ENCODE peak calls at places on chromosomes 5 and 9, in nine cellular contexts. One of them, this sample, is unnamed.

GRCh38 chr5:150069619-150070276 is 16.6 kb downstream of the CSF1R start:
- DNase-seq in breast epithelium: no peak
- DNase-seq in fibroblast of pulmonary artery: no peak
- DNase-seq in left lobe of liver: no peak
- DNase-seq in thyroid gland: no peak
- DNase-seq in stomach: no peak
- DNase-seq in activated T-cell treated with anti-CD3 and anti-CD28 coated beads for 1 hour: no peak
- DNase-seq in HS-27A: no peak
- DNase-seq in esophagus squamous epithelium: no peak
- DNase-seq in this sample: no peak

GRCh38 chr5:172010278-172010677 is 3.8 kb upstream of the FBXW11 start:
- DNase-seq in breast epithelium: no peak
- DNase-seq in fibroblast of pulmonary artery: peak; percentile 69
- DNase-seq in left lobe of liver: no peak
- DNase-seq in thyroid gland: no peak
- DNase-seq in stomach: no peak
- DNase-seq in activated T-cell treated with anti-CD3 and anti-CD28 coated beads for 1 hour: no peak
- DNase-seq in HS-27A: no peak
- DNase-seq in esophagus squamous epithelium: no peak
- DNase-seq in this sample: no peak

GRCh38 chr9:99980578-99980977 is 74.1 kb downstream of the STX17 start:
- DNase-seq in breast epithelium: no peak
- DNase-seq in fibroblast of pulmonary artery: no peak
- DNase-seq in left lobe of liver: no peak
- DNase-seq in thyroid gland: no peak
- DNase-seq in stomach: no peak
- DNase-seq in activated T-cell treated with anti-CD3 and anti-CD28 coated beads for 1 hour: no peak
- DNase-seq in HS-27A: no peak
- DNase-seq in esophagus squamous epithelium: no peak
- DNase-seq in this sample: no peak

GRCh38 chr9:89815903-89816573 is 211.2 kb downstream of the GADD45G start:
- DNase-seq in breast epithelium: no peak
- DNase-seq in fibroblast of pulmonary artery: no peak
- DNase-seq in left lobe of liver: no peak
- DNase-seq in thyroid gland: no peak
- DNase-seq in stomach: no peak
- DNase-seq in activated T-cell treated with anti-CD3 and anti-CD28 coated beads for 1 hour: no peak
- DNase-seq in HS-27A: no peak
- DNase-seq in esophagus squamous epithelium: no peak
- DNase-seq in this sample: no peak

GRCh38 chr5:173094012-173094661 is 38.0 kb downstream of the CREBRF start:
- DNase-seq in breast epithelium: no peak
- DNase-seq in fibroblast of pulmonary artery: peak; percentile 90
- DNase-seq in left lobe of liver: no peak
- DNase-seq in thyroid gland: no peak
- DNase-seq in stomach: no peak
- DNase-seq in activated T-cell treated with anti-CD3 and anti-CD28 coated beads for 1 hour: no peak
- DNase-seq in HS-27A: peak; percentile 54
- DNase-seq in esophagus squamous epithelium: no peak
- DNase-seq in this sample: no peak

GRCh38 chr5:88690619-88691560 is 192.1 kb downstream of the MEF2C start:
- DNase-seq in breast epithelium: peak; percentile 69
- DNase-seq in fibroblast of pulmonary artery: peak; percentile 67
- DNase-seq in left lobe of liver: peak; percentile 68
- DNase-seq in thyroid gland: peak; percentile 67
- DNase-seq in stomach: peak; percentile 76
- DNase-seq in activated T-cell treated with anti-CD3 and anti-CD28 coated beads for 1 hour: peak; percentile 47
- DNase-seq in HS-27A: no peak
- DNase-seq in esophagus squamous epithelium: no peak
- DNase-seq in this sample: peak; percentile 44

GRCh38 chr5:7852542-7852941 is 1.6 kb upstream of the CFAP90 start:
- DNase-seq in breast epithelium: no peak
- DNase-seq in fibroblast of pulmonary artery: peak; percentile 27
- DNase-seq in left lobe of liver: no peak
- DNase-seq in thyroid gland: no peak
- DNase-seq in stomach: no peak
- DNase-seq in activated T-cell treated with anti-CD3 and anti-CD28 coated beads for 1 hour: no peak
- DNase-seq in HS-27A: no peak
- DNase-seq in esophagus squamous epithelium: no peak
- DNase-seq in this sample: no peak

GRCh38 chr9:128733256-128733655 is 9.3 kb upstream of the ZDHHC12 start:
- DNase-seq in breast epithelium: peak; percentile 80
- DNase-seq in fibroblast of pulmonary artery: peak; percentile 87
- DNase-seq in left lobe of liver: peak; percentile 69
- DNase-seq in thyroid gland: peak; percentile 75
- DNase-seq in stomach: peak; percentile 81
- DNase-seq in activated T-cell treated with anti-CD3 and anti-CD28 coated beads for 1 hour: no peak
- DNase-seq in HS-27A: peak; percentile 48
- DNase-seq in esophagus squamous epithelium: no peak
- DNase-seq in this sample: no peak

GRCh38 chr5:150272531-150272930 is 17.0 kb downstream of the CAMK2A start:
- DNase-seq in breast epithelium: no peak
- DNase-seq in fibroblast of pulmonary artery: peak; percentile 60
- DNase-seq in left lobe of liver: no peak
- DNase-seq in thyroid gland: no peak
- DNase-seq in stomach: no peak
- DNase-seq in activated T-cell treated with anti-CD3 and anti-CD28 coated beads for 1 hour: no peak
- DNase-seq in HS-27A: no peak
- DNase-seq in esophagus squamous epithelium: no peak
- DNase-seq in this sample: peak; percentile 15

GRCh38 chr5:116487045-116487444 is 87.6 kb downstream of the SEMA6A start:
- DNase-seq in breast epithelium: no peak
- DNase-seq in fibroblast of pulmonary artery: no peak
- DNase-seq in left lobe of liver: no peak
- DNase-seq in thyroid gland: no peak
- DNase-seq in stomach: no peak
- DNase-seq in activated T-cell treated with anti-CD3 and anti-CD28 coated beads for 1 hour: no peak
- DNase-seq in HS-27A: no peak
- DNase-seq in esophagus squamous epithelium: no peak
- DNase-seq in this sample: no peak

GRCh38 chr9:71758785-71759184 is 9.5 kb downstream of the CEMIP2 start:
- DNase-seq in breast epithelium: no peak
- DNase-seq in fibroblast of pulmonary artery: peak; percentile 37
- DNase-seq in left lobe of liver: no peak
- DNase-seq in thyroid gland: peak; percentile 5
- DNase-seq in stomach: no peak
- DNase-seq in activated T-cell treated with anti-CD3 and anti-CD28 coated beads for 1 hour: no peak
- DNase-seq in HS-27A: no peak
- DNase-seq in esophagus squamous epithelium: no peak
- DNase-seq in this sample: no peak

GRCh38 chr5:95619096-95619495 is 791 bp upstream of the GPR150 start:
- DNase-seq in breast epithelium: no peak
- DNase-seq in fibroblast of pulmonary artery: peak; percentile 86
- DNase-seq in left lobe of liver: no peak
- DNase-seq in thyroid gland: no peak
- DNase-seq in stomach: no peak
- DNase-seq in activated T-cell treated with anti-CD3 and anti-CD28 coated beads for 1 hour: no peak
- DNase-seq in HS-27A: no peak
- DNase-seq in esophagus squamous epithelium: no peak
- DNase-seq in this sample: no peak

GRCh38 chr9:109401169-109401989 is 80.5 kb upstream of the EPB41L4B start:
- DNase-seq in breast epithelium: peak; percentile 70
- DNase-seq in fibroblast of pulmonary artery: peak; percentile 71
- DNase-seq in left lobe of liver: no peak
- DNase-seq in thyroid gland: peak; percentile 78
- DNase-seq in stomach: peak; percentile 80
- DNase-seq in activated T-cell treated with anti-CD3 and anti-CD28 coated beads for 1 hour: no peak
- DNase-seq in HS-27A: no peak
- DNase-seq in esophagus squamous epithelium: no peak
- DNase-seq in this sample: no peak

GRCh38 chr9:76557674-76558073 is 98.7 kb downstream of the GCNT1 start:
- DNase-seq in breast epithelium: no peak
- DNase-seq in fibroblast of pulmonary artery: no peak
- DNase-seq in left lobe of liver: no peak
- DNase-seq in thyroid gland: no peak
- DNase-seq in stomach: no peak
- DNase-seq in activated T-cell treated with anti-CD3 and anti-CD28 coated beads for 1 hour: no peak
- DNase-seq in HS-27A: no peak
- DNase-seq in esophagus squamous epithelium: no peak
- DNase-seq in this sample: no peak

GRCh38 chr5:109826426-109826825 is 136.7 kb downstream of the MAN2A1 start:
- DNase-seq in breast epithelium: no peak
- DNase-seq in fibroblast of pulmonary artery: no peak
- DNase-seq in left lobe of liver: no peak
- DNase-seq in thyroid gland: no peak
- DNase-seq in stomach: no peak
- DNase-seq in activated T-cell treated with anti-CD3 and anti-CD28 coated beads for 1 hour: no peak
- DNase-seq in HS-27A: no peak
- DNase-seq in esophagus squamous epithelium: no peak
- DNase-seq in this sample: no peak

This sample was measured in substantia nigra.